ENCODE peak calls at places on chromosomes 12 and 14, in seven cellular contexts. K, G, P, Z, E, Q and I are unnamed samples. For H3K4me1, the result is how much of the 10 kb centered on the place peaks cover.

GRCh38 chr14:22978873-22979671 is 3.3 kb downstream of the AJUBA start:
- DNase-seq in P (no peak), Z (no peak), E (no peak), G (peak), Q (no peak), K (no peak), I (peak)

GRCh38 chr14:99224116-99224910 is 47.7 kb downstream of the BCL11B start:
- DNase-seq in K (no peak), G (no peak), E (no peak), Q (peak), Z (no peak), P (no peak), I (no peak)

GRCh38 chr12:110853856-110854255 is 7.1 kb downstream of the CCDC63 start:
- DNase-seq in G (no peak), K (no peak), E (no peak), Q (no peak), Z (no peak), P (no peak), I (no peak)

GRCh38 chr12:40473979-40474378 is 218.3 kb upstream of the CNTN1 start:
- DNase-seq in P (no peak), G (no peak), Z (no peak), Q (no peak), E (no peak), K (no peak), I (no peak)

GRCh38 chr12:65408448-65408847 is 130.0 kb downstream of the MSRB3 start:
- DNase-seq in G (no peak), K (no peak), Q (no peak), Z (no peak), P (no peak), E (no peak), I (no peak)

GRCh38 chr14:100109594-100109955 is 44.4 kb downstream of the EVL start:
- DNase-seq in E (peak), G (no peak), P (no peak), K (peak), Z (no peak), Q (no peak), I (peak)

GRCh38 chr12:10293151-10293550 is 14.5 kb upstream of the KLRD1 start:
- DNase-seq in G (no peak), Q (no peak), Z (no peak), E (no peak), K (no peak), P (no peak), I (no peak)

GRCh38 chr14:99232406-99233214 is 39.4 kb downstream of the BCL11B start:
- DNase-seq in E (no peak), K (no peak), P (peak), G (no peak), Z (no peak), Q (no peak), I (no peak)

GRCh38 chr14:104353221-104353920 is 215.0 kb downstream of the KIF26A start:
- DNase-seq in K (peak), P (no peak), G (no peak), Q (no peak), Z (no peak), E (peak), I (peak)

GRCh38 chr14:69288001-69288771 is 28.2 kb downstream of the GALNT16 start:
- DNase-seq in G (no peak), Z (no peak), E (peak), K (no peak), P (no peak), Q (no peak), I (peak)

GRCh38 chr14:100578552-100578951 is 8.7 kb downstream of the BEGAIN start:
- DNase-seq in Q (no peak), Z (no peak), G (no peak), E (no peak), K (no peak), P (no peak), I (no peak)

GRCh38 chr12:106141452-106141851 is 2.7 kb upstream of the NUAK1 start:
- DNase-seq in Z (no peak), E (no peak), K (no peak), Q (no peak), P (no peak), G (no peak), I (peak)

GRCh38 chr12:110844551-110845395 is 2.0 kb upstream of the CCDC63 start:
- DNase-seq in P (no peak), Q (no peak), E (no peak), G (peak), K (no peak), Z (no peak), I (no peak)

GRCh38 chr12:63994704-63995103 is 150.2 kb downstream of the SRGAP1 start:
- DNase-seq in P (no peak), Q (no peak), G (no peak), K (no peak), E (no peak), Z (no peak), I (no peak)

GRCh38 chr12:59650594-59651229 is 54.9 kb downstream of the SLC16A7 start:
- DNase-seq in E (no peak), Z (no peak), G (no peak), P (no peak), K (no peak), Q (no peak), I (no peak)

GRCh38 chr12:66139328-66139727 is 8.8 kb upstream of the LLPH start:
- DNase-seq in K (no peak), E (no peak), Q (no peak), Z (no peak), G (no peak), P (no peak), I (no peak)

GRCh38 chr14:92886337-92886736 is 36.6 kb upstream of the CHGA start:
- DNase-seq in G (no peak), Q (no peak), P (no peak), K (no peak), E (no peak), Z (no peak), I (no peak)

GRCh38 chr12:47686645-47687240 is 19.1 kb downstream of the RPAP3 start:
- DNase-seq in E (no peak), K (no peak), G (no peak), P (no peak), Q (peak), Z (no peak), I (no peak)

GRCh38 chr12:120767071-120768024 is 41.7 kb downstream of the ACADS start:
- DNase-seq in Z (no peak), K (no peak), P (no peak), G (no peak), Q (no peak), E (no peak), I (no peak)

GRCh38 chr14:64671591-64671990 is 32.6 kb upstream of the PLEKHG3 start:
- DNase-seq in Q (peak), K (no peak), P (no peak), Z (no peak), E (no peak), G (no peak), I (no peak)

GRCh38 chr14:74642011-74642410 is 30.0 kb upstream of the LTBP2 start:
- DNase-seq in Z (no peak), K (no peak), P (peak), E (no peak), Q (no peak), G (no peak), I (no peak)

GRCh38 chr12:100573499-100574261 is at the start of gene GAS2L3:
- DNase-seq in Z (peak), G (peak), P (peak), E (peak), Q (peak), K (peak), I (peak)

GRCh38 chr14:95332641-95333040 is 12.9 kb upstream of the CLMN start:
- DNase-seq in P (no peak), E (no peak), K (no peak), Q (no peak), G (no peak), Z (no peak), I (peak)

GRCh38 chr12:29625359-29625953 is 128.0 kb upstream of the OVCH1 start:
- DNase-seq in K (no peak), Z (no peak), E (no peak), Q (no peak), P (no peak), G (no peak), I (no peak)

GRCh38 chr12:2959508-2960431 is 573 bp downstream of the TEAD4 start:
- DNase-seq in P (peak), Z (no peak), G (peak), Q (no peak), K (no peak), E (peak), I (no peak)

GRCh38 chr12:32208355-32208754 is 101.7 kb downstream of the BICD1 start:
- DNase-seq in Q (no peak), P (no peak), Z (no peak), K (no peak), G (no peak), E (no peak), I (no peak)

GRCh38 chr14:61229475-61229888 is 51.7 kb downstream of the TMEM30B start:
- DNase-seq in P (no peak), Z (no peak), E (no peak), K (no peak), G (peak), Q (no peak), I (no peak)

GRCh38 chr12:544142-544541 is 84.4 kb downstream of the B4GALNT3 start:
- DNase-seq in P (peak), G (no peak), E (no peak), Z (no peak), Q (no peak), K (no peak), I (no peak)

GRCh38 chr14:65261425-65261920 is 151.1 kb upstream of the FUT8 start:
- DNase-seq in K (no peak), Q (no peak), P (no peak), E (no peak), G (no peak), Z (no peak), I (no peak)

GRCh38 chr12:92408072-92408900 is 262.6 kb upstream of the BTG1 start:
- DNase-seq in G (peak), E (no peak), Z (no peak), P (no peak), Q (peak), K (no peak), I (no peak)

DNA sequence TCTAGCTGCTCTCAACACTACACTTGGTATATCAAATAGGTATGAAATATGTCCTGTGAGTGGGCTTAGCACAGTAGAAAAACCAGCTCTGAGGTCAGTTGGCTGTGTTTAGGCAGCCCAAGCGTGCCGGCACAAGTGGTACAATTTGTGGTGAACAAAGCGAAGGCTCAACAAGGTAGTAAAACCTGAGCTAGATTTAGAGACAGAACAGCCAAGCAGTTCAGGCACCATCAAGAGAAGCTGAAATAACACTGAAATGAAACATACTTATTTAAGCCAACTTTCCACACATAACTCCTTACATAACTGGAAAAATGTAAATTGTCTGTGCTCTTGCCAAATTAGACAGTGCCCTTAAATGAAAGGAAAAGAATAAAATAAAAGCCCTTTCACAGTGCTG is 596.8 kb upstream of the FBXO33 start:
- DNase-seq in G (no peak), Z (no peak), E (no peak), K (no peak), P (no peak), Q (no peak), I (no peak)
- H3K4me1 ChIP-seq in G (under half), Z (under half), E (under half), K (under half), P (under half), Q (under half), I (under half)

GRCh38 chr12:16573652-16574077 is 32.3 kb downstream of the LMO3 start:
- DNase-seq in E (peak), G (no peak), P (no peak), K (no peak), Z (no peak), Q (no peak), I (no peak)
- TF ChIP-seq POLR2AphosphoS5 in E (no peak), G (no peak), P (no peak), K (no peak), Z (peak), Q (no peak), I (no peak)

DNA sequence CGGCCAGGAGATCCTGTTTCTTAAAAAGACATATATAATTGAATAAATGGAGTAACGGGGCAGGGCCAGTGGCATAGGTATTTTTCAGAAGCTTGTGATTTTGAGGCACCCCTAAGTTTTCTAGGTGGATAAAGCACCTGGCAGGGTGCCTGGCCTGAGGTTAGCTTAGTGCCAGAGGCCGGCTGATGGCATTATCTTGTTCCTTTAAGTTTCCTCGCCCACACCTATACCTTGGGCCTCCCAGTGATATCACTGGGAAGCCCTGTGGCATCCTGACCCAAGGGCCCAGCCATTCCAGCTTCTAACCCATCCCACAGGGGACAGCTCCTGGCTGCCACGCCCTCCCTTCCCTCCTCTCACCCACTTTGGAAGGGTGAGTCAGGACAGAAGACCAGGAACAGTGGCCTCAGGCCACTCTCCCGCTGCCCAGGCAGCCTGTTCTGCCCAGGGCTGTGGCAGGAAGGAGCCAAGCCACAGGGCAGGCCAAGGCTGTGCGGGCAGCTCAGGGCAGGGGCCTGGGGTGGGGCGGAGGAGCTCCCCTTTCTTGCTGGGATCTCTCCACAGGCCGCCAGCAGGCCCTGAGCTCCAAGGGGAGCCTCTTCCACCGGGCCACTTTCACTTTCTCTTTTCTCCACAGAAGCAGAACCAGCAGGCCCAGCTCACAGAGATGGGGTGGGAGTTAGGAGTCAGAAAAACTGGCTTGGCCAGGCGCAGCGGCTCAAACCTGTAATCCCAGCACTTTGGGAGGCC is 75.1 kb downstream of the IRF2BPL start:
- DNase-seq in Q (peak), E (peak), P (peak), K (peak), G (peak), Z (no peak), I (no peak)
- H3K4me3 ChIP-seq in Q (peak), E (peak), P (no peak), K (peak), G (no peak), Z (peak), I (peak)

GRCh38 chr12:122846622-122847515 is 11.6 kb downstream of the HIP1R start:
- DNase-seq in E (no peak), G (no peak), Q (no peak), K (no peak), Z (no peak), P (no peak), I (no peak)
- H3K4me1 ChIP-seq in E (under half), G (under half), Q (under half), K (under half), Z (under half), P (under half), I (under half)

DNA sequence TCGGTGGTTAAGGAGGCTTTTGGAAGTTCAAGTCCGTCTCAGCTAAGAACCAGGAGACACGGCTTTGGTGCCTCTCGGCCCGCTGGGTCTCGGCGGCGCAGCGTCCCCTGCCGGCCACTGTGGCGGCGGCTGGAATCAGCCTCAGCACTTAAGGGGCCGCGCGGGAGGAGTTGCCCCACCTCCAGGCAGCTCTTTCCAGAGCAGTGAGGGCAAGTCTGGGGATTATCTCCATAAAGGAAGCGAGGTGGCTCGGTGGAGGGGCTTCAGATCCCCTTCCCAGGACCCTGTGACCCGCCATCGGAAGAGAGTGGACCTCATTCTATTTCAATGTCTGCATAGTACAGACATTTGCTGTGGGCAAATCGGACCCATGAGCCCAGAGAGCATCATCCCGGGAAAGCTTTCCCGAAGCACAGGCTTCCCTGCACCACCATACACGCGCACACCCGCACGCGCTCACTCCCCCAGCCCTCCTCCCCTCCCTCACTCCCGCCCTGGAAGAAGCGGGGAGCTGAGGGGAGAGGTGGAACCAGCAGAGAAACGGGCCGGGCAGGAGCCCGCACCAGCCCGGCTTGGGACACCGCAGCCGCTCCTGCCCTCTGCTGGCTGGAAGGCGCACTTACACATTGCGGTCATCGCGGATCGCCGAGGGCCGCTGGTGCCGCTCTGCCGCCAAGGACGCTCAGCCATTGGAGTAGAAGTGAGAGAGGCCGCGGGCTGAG is 15.9 kb downstream of the RNASE2 start:
- DNase-seq in E (peak), G (peak), Z (peak), K (peak), P (peak), Q (peak), I (peak)
- TF ChIP-seq POLR2AphosphoS5 in E (no peak), G (peak), Z (peak), K (peak), P (peak), Q (no peak), I (peak)

GRCh38 chr14:67584931-67585330 is 15.1 kb downstream of the PIGH start:
- DNase-seq in P (no peak), Z (no peak), E (no peak), Q (no peak), K (no peak), G (no peak), I (no peak)

GRCh38 chr14:67586302-67586701 is 13.8 kb downstream of the PIGH start:
- DNase-seq in P (peak), Q (no peak), E (no peak), G (no peak), Z (no peak), K (no peak), I (no peak)

GRCh38 chr14:67583711-67584644 is 16.1 kb downstream of the PIGH start:
- DNase-seq in G (peak), E (no peak), P (peak), Q (peak), Z (no peak), K (no peak), I (no peak)

DNA sequence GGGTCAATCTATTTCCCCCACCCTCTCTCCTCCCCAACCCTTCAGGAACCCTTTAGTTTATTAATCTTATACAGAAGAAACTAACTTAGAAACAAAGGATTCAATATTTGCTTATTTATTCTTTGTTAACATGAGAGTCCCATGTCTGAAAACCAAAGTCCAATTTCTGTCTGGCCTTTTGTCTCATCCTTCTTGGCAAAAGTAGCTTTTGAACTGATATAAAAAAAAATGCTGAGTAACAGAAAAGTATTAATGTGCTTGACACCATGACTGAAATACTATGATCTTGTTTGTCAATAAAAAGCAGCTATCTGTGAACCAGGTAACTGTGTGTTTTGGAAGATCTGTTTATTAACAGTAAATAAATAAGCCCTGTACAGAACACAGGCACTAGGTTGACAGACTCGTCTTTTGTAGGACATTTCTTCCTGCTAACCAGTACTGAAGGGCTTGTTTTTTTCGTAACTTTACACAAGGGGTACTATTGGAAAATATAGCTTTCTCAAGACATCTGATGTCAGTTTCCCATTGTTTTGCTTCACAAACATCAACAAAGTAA is 10.8 kb downstream of the PIGH start:
- DNase-seq in Z (no peak), P (no peak), K (no peak), Q (no peak), G (no peak), E (no peak), I (no peak)
- H3K4me3 ChIP-seq in Z (no peak), P (no peak), K (no peak), Q (no peak), G (no peak), E (no peak), I (no peak)

DNA sequence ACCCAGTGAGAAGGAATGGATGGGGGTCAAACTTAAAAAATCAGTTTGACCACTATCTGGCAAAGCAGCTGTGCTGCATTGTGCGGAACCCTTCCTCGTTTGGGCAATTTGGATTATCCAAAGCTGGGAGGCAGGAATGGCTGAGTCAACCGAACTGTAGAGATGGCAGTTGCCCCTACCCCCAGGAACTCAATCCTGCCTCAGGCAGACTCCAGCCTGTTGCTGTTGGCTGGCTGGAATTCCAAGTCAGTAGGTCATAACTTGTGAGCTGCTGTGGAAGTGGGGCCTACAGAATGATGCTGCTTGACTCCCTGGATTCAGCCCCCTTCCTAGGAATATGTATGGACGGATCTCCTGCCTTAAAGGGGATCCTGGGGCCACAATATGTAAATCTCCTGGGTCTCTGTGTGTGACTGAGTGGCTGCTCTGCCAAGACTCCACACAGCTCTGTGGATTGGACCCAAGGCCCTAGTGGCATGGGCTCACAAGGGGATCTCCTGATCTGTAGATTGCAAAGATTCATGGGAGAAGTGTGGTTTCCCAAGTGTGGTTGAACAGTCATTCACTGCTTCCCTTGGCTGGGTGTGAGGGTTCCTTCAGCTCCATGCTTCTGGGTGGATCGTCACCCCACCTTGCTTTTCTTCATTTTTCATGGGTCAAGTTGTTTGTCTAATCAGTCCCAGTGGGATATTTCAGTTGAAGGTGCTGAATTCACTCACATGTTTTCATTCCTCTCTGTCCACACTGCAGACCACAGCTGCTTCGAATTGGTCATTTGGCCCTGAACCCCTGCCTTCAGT is 19.2 kb downstream of the LUM start:
- DNase-seq in Z (no peak), E (no peak), P (no peak), Q (no peak), K (no peak), G (no peak), I (no peak)
- H3K4me1 ChIP-seq in Z (under half), E (under half), P (under half), Q (under half), K (under half), G (under half), I (under half)